ENCODE peak calls at places on chromosomes 16 and 17, in six cellular contexts. One of them, this sample, is unnamed.

GRCh38 chr17:4710693-4711634 is 532 bp downstream of the ARRB2 start:
- DNase-seq in K562: no peak
- DNase-seq in lower leg skin: peak; percentile 34
- DNase-seq in NB4: peak; percentile 87
- DNase-seq in HCT116: no peak
- DNase-seq in sigmoid colon: no peak
- DNase-seq in this sample: no peak

GRCh38 chr17:66230918-66231543 is 1.8 kb upstream of the APOH start:
- DNase-seq in K562: no peak
- DNase-seq in lower leg skin: no peak
- DNase-seq in NB4: peak; percentile 21
- DNase-seq in HCT116: no peak
- DNase-seq in sigmoid colon: no peak
- DNase-seq in this sample: no peak

GRCh38 chr17:37516131-37516561 is 26.5 kb downstream of the DUSP14 start:
- DNase-seq in K562: no peak
- DNase-seq in lower leg skin: no peak
- DNase-seq in NB4: no peak
- DNase-seq in HCT116: no peak
- DNase-seq in sigmoid colon: no peak
- DNase-seq in this sample: peak; percentile 22

GRCh38 chr16:85334718-85335583 is 222.7 kb upstream of the CIBAR2 start:
- DNase-seq in K562: peak; percentile 75
- DNase-seq in lower leg skin: no peak
- DNase-seq in NB4: no peak
- DNase-seq in HCT116: no peak
- DNase-seq in sigmoid colon: no peak
- DNase-seq in this sample: no peak

GRCh38 chr17:50304781-50305404 is 30.6 kb downstream of the TMEM92 start:
- DNase-seq in K562: no peak
- DNase-seq in lower leg skin: no peak
- DNase-seq in NB4: no peak
- DNase-seq in HCT116: no peak
- DNase-seq in sigmoid colon: no peak
- DNase-seq in this sample: no peak

GRCh38 chr16:85840801-85841200 is 41.3 kb downstream of the COX4I1 start:
- DNase-seq in K562: no peak
- DNase-seq in lower leg skin: no peak
- DNase-seq in NB4: no peak
- DNase-seq in HCT116: no peak
- DNase-seq in sigmoid colon: no peak
- DNase-seq in this sample: no peak

GRCh38 chr17:82246365-82247174 is 17.7 kb downstream of the SLC16A3 start:
- DNase-seq in K562: peak; percentile 38
- DNase-seq in lower leg skin: no peak
- DNase-seq in NB4: peak; percentile 80
- DNase-seq in HCT116: no peak
- DNase-seq in sigmoid colon: no peak
- DNase-seq in this sample: peak; percentile 93

GRCh38 chr17:49836111-49837030 is 11.5 kb downstream of the TAC4 start:
- DNase-seq in K562: no peak
- DNase-seq in lower leg skin: no peak
- DNase-seq in NB4: no peak
- DNase-seq in HCT116: no peak
- DNase-seq in sigmoid colon: no peak
- DNase-seq in this sample: no peak

GRCh38 chr17:19321481-19322128 is 40.9 kb downstream of the B9D1 start:
- DNase-seq in K562: no peak
- DNase-seq in lower leg skin: no peak
- DNase-seq in NB4: peak; percentile 42
- DNase-seq in HCT116: no peak
- DNase-seq in sigmoid colon: peak; percentile 57
- DNase-seq in this sample: no peak

GRCh38 chr17:30248786-30249185 is 13.3 kb upstream of the SLC6A4 start:
- DNase-seq in K562: no peak
- DNase-seq in lower leg skin: no peak
- DNase-seq in NB4: no peak
- DNase-seq in HCT116: no peak
- DNase-seq in sigmoid colon: no peak
- DNase-seq in this sample: no peak

GRCh38 chr17:55527520-55528118 is 16.4 kb upstream of the SMIM36 start:
- DNase-seq in K562: no peak
- DNase-seq in lower leg skin: peak; percentile 20
- DNase-seq in NB4: peak; percentile 66
- DNase-seq in HCT116: peak; percentile 42
- DNase-seq in sigmoid colon: no peak
- DNase-seq in this sample: peak; percentile 4

GRCh38 chr17:7380321-7380720 is 568 bp upstream of the TNK1 start:
- DNase-seq in K562: no peak
- DNase-seq in lower leg skin: peak; percentile 60
- DNase-seq in NB4: no peak
- DNase-seq in HCT116: no peak
- DNase-seq in sigmoid colon: peak; percentile 91
- DNase-seq in this sample: no peak

GRCh38 chr16:86455609-86456008 is 54.7 kb upstream of the FOXF1 start:
- DNase-seq in K562: no peak
- DNase-seq in lower leg skin: no peak
- DNase-seq in NB4: no peak
- DNase-seq in HCT116: no peak
- DNase-seq in sigmoid colon: no peak
- DNase-seq in this sample: no peak

GRCh38 chr17:34442387-34443111 is 79.5 kb upstream of the CCL1 start:
- DNase-seq in K562: no peak
- DNase-seq in lower leg skin: no peak
- DNase-seq in NB4: no peak
- DNase-seq in HCT116: no peak
- DNase-seq in sigmoid colon: no peak
- DNase-seq in this sample: no peak

GRCh38 chr17:42413464-42414040 is 9.5 kb downstream of the CAVIN1 start:
- DNase-seq in K562: no peak
- DNase-seq in lower leg skin: no peak
- DNase-seq in NB4: no peak
- DNase-seq in HCT116: no peak
- DNase-seq in sigmoid colon: no peak
- DNase-seq in this sample: no peak

GRCh38 chr17:2883544-2884203 is 87.4 kb downstream of the RAP1GAP2 start:
- DNase-seq in K562: no peak
- DNase-seq in lower leg skin: no peak
- DNase-seq in NB4: peak; percentile 87
- DNase-seq in HCT116: no peak
- DNase-seq in sigmoid colon: no peak
- DNase-seq in this sample: peak; percentile 78

GRCh38 chr17:77194179-77194578 is 53.4 kb downstream of the SEC14L1 start:
- DNase-seq in K562: no peak
- DNase-seq in lower leg skin: no peak
- DNase-seq in NB4: no peak
- DNase-seq in HCT116: no peak
- DNase-seq in sigmoid colon: no peak
- DNase-seq in this sample: no peak
- TF ChIP-seq POLR2A in K562: no peak
- TF ChIP-seq POLR2A in lower leg skin: no peak
- TF ChIP-seq POLR2A in NB4: no peak
- TF ChIP-seq POLR2A in HCT116: no peak
- TF ChIP-seq POLR2A in sigmoid colon: no peak
- TF ChIP-seq POLR2A in this sample: no peak

GRCh38 chr17:9897569-9897968 is 7.5 kb downstream of the RCVRN start:
- DNase-seq in K562: no peak
- DNase-seq in lower leg skin: no peak
- DNase-seq in NB4: no peak
- DNase-seq in HCT116: no peak
- DNase-seq in sigmoid colon: no peak
- DNase-seq in this sample: no peak

GRCh38 chr17:9900744-9901143 is 4.3 kb downstream of the RCVRN start:
- DNase-seq in K562: no peak
- DNase-seq in lower leg skin: no peak
- DNase-seq in NB4: no peak
- DNase-seq in HCT116: no peak
- DNase-seq in sigmoid colon: no peak
- DNase-seq in this sample: peak; percentile 64

GRCh38 chr17:9900019-9900594 is 5.0 kb downstream of the RCVRN start:
- DNase-seq in K562: no peak
- DNase-seq in lower leg skin: no peak
- DNase-seq in NB4: no peak
- DNase-seq in HCT116: no peak
- DNase-seq in sigmoid colon: no peak
- DNase-seq in this sample: no peak

GRCh38 chr17:9899280-9900018 is 5.6 kb downstream of the RCVRN start:
- DNase-seq in K562: no peak
- DNase-seq in lower leg skin: no peak
- DNase-seq in NB4: no peak
- DNase-seq in HCT116: no peak
- DNase-seq in sigmoid colon: peak; percentile 81
- DNase-seq in this sample: no peak

DNA sequence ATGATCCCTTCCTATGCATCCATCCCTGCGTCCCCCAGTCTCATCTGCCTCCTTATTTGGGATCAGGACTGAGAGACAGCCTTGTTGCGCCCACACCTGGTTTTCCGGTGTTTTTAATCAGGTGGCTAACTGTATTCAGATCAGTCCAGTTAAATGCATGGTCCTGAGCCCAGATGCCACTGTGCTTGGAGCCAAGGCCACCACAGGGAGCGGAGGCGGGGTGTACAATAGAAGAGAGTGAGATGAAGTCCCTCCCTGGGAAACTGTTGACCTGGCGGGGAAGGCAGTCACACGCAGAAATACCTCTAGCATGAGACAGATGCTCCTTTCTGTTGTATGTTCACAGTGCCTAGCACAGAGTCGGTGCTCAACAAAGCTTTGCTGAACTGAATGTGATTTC is 6.3 kb downstream of the RCVRN start:
- DNase-seq in K562: no peak
- DNase-seq in lower leg skin: no peak
- DNase-seq in NB4: no peak
- DNase-seq in HCT116: no peak
- DNase-seq in sigmoid colon: peak; percentile 55
- DNase-seq in this sample: no peak
- TF ChIP-seq POLR2A in K562: no peak
- TF ChIP-seq POLR2A in lower leg skin: no peak
- TF ChIP-seq POLR2A in NB4: no peak
- TF ChIP-seq POLR2A in HCT116: no peak
- TF ChIP-seq POLR2A in sigmoid colon: no peak
- TF ChIP-seq POLR2A in this sample: no peak

GRCh38 chr16:46790599-46791270 is 40.2 kb downstream of the C16orf87 start:
- DNase-seq in K562: no peak
- DNase-seq in lower leg skin: no peak
- DNase-seq in NB4: peak; percentile 20
- DNase-seq in HCT116: no peak
- DNase-seq in sigmoid colon: no peak
- DNase-seq in this sample: no peak

GRCh38 chr16:46789075-46789474 is 40.9 kb upstream of the MYLK3 start:
- DNase-seq in K562: no peak
- DNase-seq in lower leg skin: no peak
- DNase-seq in NB4: peak; percentile 24
- DNase-seq in HCT116: no peak
- DNase-seq in sigmoid colon: no peak
- DNase-seq in this sample: no peak

GRCh38 chr16:46787909-46788308 is 39.8 kb upstream of the MYLK3 start:
- DNase-seq in K562: no peak
- DNase-seq in lower leg skin: no peak
- DNase-seq in NB4: no peak
- DNase-seq in HCT116: no peak
- DNase-seq in sigmoid colon: no peak
- DNase-seq in this sample: no peak

GRCh38 chr16:46793841-46794240 is 37.1 kb downstream of the C16orf87 start:
- DNase-seq in K562: no peak
- DNase-seq in lower leg skin: no peak
- DNase-seq in NB4: no peak
- DNase-seq in HCT116: no peak
- DNase-seq in sigmoid colon: no peak
- DNase-seq in this sample: no peak

GRCh38 chr16:46789499-46790414 is 41.2 kb downstream of the C16orf87 start:
- DNase-seq in K562: peak; percentile 87
- DNase-seq in lower leg skin: peak; percentile 55
- DNase-seq in NB4: peak; percentile 86
- DNase-seq in HCT116: no peak
- DNase-seq in sigmoid colon: peak; percentile 82
- DNase-seq in this sample: peak; percentile 78
- TF ChIP-seq POLR2A in K562: peak; percentile 85
- TF ChIP-seq POLR2A in lower leg skin: no peak
- TF ChIP-seq POLR2A in NB4: peak; percentile 87
- TF ChIP-seq POLR2A in HCT116: no peak
- TF ChIP-seq POLR2A in sigmoid colon: no peak
- TF ChIP-seq POLR2A in this sample: peak; percentile 80

DNA sequence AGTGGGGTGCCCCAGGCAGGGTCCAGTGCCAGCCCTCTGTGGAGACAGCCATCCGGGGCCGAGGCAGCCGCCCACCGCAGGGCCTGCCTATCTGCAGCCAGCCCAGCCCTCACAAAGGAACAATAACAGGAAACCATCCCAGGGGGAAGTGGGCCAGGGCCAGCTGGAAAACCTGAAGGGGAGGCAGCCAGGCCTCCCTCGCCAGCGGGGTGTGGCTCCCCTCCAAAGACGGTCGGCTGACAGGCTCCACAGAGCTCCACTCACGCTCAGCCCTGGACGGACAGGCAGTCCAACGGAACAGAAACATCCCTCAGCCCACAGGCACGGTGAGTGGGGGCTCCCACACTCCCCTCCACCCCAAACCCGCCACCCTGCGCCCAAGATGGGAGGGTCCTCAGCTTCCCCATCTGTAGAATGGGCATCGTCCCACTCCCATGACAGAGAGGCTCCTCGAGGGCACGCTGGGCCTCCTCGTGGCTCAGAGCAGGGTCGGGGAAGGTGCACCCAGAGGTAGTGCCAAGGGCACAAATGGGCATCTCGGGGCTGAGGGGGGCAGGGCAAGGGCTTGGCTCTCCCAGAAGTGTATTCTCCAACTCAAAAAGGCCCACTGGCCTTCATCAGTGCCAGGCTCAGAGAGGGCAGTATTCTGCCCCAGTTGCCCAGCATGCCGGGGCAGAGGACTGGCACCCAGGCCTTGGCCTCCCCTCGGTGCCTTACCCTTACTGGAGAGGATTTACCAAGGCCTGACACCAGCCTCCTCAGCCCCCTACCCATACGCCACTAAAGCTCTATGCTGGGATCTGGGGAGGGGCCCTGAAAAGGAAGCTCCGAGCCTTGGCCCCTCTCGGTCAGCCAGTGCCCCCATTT is at the start of gene CDH5:
- DNase-seq in K562: no peak
- DNase-seq in lower leg skin: peak; percentile 78
- DNase-seq in NB4: no peak
- DNase-seq in HCT116: no peak
- DNase-seq in sigmoid colon: peak; percentile 87
- DNase-seq in this sample: no peak
- TF ChIP-seq POLR2A in K562: no peak
- TF ChIP-seq POLR2A in lower leg skin: no peak
- TF ChIP-seq POLR2A in NB4: no peak
- TF ChIP-seq POLR2A in HCT116: no peak
- TF ChIP-seq POLR2A in sigmoid colon: no peak
- TF ChIP-seq POLR2A in this sample: no peak

DNA sequence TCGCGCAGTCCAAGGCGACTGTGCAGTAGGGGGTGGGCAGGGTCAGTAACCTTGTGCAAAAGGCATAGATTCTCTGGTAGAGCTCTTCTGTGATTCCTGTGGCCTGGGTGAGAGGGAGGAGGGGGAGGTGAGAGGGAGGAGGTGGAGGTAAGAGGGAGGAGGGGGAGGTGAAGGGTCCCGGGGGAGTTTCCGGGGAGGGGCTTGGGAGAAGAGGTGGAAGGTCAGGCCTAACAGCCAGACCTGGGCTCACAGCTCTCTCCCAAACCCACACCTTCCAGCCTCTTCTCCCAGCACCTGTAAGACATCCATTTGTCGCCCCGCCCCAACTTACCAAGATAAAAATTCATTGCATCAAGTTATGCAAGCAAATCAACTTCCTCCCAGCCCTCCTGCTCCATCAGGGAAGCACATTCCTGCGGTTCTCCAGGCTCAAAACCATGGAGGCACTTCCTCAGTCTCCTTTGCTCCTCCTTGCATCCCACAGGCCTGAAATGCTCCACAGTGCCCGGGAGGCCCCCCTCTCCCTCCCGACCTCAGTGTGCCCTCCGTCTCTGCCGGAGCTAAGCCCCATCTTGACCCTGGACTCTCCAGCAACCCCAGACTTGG is 30.6 kb downstream of the PIK3R6 start:
- DNase-seq in K562: no peak
- DNase-seq in lower leg skin: peak; percentile 5
- DNase-seq in NB4: no peak
- DNase-seq in HCT116: no peak
- DNase-seq in sigmoid colon: peak; percentile 40
- DNase-seq in this sample: no peak
- TF ChIP-seq POLR2A in K562: no peak
- TF ChIP-seq POLR2A in lower leg skin: no peak
- TF ChIP-seq POLR2A in NB4: no peak
- TF ChIP-seq POLR2A in HCT116: no peak
- TF ChIP-seq POLR2A in sigmoid colon: no peak
- TF ChIP-seq POLR2A in this sample: no peak

This sample was measured in H54.